ENCODE peak calls at places on chromosomes 6 and 20, in five cellular contexts. T, V, M, U and E are unnamed samples. For H3K9me3, the result is how much of the 10 kb centered on the place peaks cover.

GRCh38 chr6:35739645-35740517 is 3.0 kb downstream of the ARMC12 start:
- DNase-seq in U (no peak), V (no peak), M (no peak), T (no peak), E (no peak)

GRCh38 chr20:1686151-1686748 is 28.7 kb upstream of the SIRPG start:
- DNase-seq in U (no peak), T (no peak), V (no peak), M (no peak), E (peak)

GRCh38 chr20:58127731-58128130 is 100.7 kb downstream of the ANKRD60 start:
- DNase-seq in T (no peak), V (peak), U (peak), M (no peak), E (no peak)

GRCh38 chr20:61529354-61529753 is 277.3 kb downstream of the CDH4 start:
- DNase-seq in M (no peak), T (no peak), U (no peak), V (no peak), E (no peak)

GRCh38 chr20:10668677-10669368 is 5.0 kb downstream of the JAG1 start:
- DNase-seq in V (no peak), U (no peak), M (no peak), T (no peak), E (peak)

GRCh38 chr20:38260378-38261053 is at the start of gene KIAA1755:
- DNase-seq in T (no peak), M (no peak), U (no peak), V (no peak), E (peak)

GRCh38 chr6:113187671-113188070 is 669.5 kb upstream of the MARCKS start:
- DNase-seq in U (peak), V (no peak), T (no peak), M (no peak), E (no peak)

GRCh38 chr6:2986722-2987196 is 12.9 kb upstream of the NQO2 start:
- DNase-seq in T (peak), U (peak), V (peak), M (no peak), E (peak)

GRCh38 chr6:83442752-83443151 is 11.9 kb upstream of the ME1 start:
- DNase-seq in T (peak), U (no peak), M (no peak), V (no peak), E (no peak)

GRCh38 chr20:38586181-38586525 is 5.2 kb downstream of the ADIG start:
- DNase-seq in T (no peak), M (no peak), V (no peak), U (no peak), E (no peak)

GRCh38 chr6:85390105-85390728 is 59.7 kb upstream of the NT5E start:
- DNase-seq in T (no peak), M (no peak), U (no peak), V (no peak), E (no peak)

GRCh38 chr20:16571333-16571732 is 1.9 kb downstream of the KIF16B start:
- DNase-seq in T (no peak), U (no peak), V (no peak), M (no peak), E (no peak)

GRCh38 chr6:25413506-25413905 is 134.3 kb downstream of the CARMIL1 start:
- DNase-seq in V (no peak), M (no peak), T (no peak), U (no peak), E (peak)

GRCh38 chr6:152305672-152306071 is 331.5 kb downstream of the SYNE1 start:
- DNase-seq in U (peak), V (no peak), M (no peak), T (peak), E (no peak)

GRCh38 chr20:10217517-10218410 is 866 bp upstream of the SNAP25 start:
- DNase-seq in U (peak), V (no peak), T (peak), M (no peak), E (peak)

GRCh38 chr6:117976030-117976651 is 69.1 kb downstream of the SLC35F1 start:
- DNase-seq in V (peak), U (peak), M (peak), T (peak), E (no peak)

GRCh38 chr6:42428326-42429041 is 23.2 kb downstream of the TRERF1 start:
- DNase-seq in U (peak), T (no peak), V (no peak), M (no peak), E (no peak)

GRCh38 chr6:100344321-100344720 is 120.4 kb downstream of the SIM1 start:
- DNase-seq in V (no peak), T (no peak), M (no peak), U (no peak), E (no peak)

GRCh38 chr6:100339574-100340255 is 125.0 kb downstream of the SIM1 start:
- DNase-seq in U (no peak), V (no peak), T (no peak), M (no peak), E (no peak)

GRCh38 chr6:100343678-100344077 is 121.0 kb downstream of the SIM1 start:
- DNase-seq in V (no peak), M (no peak), T (peak), U (peak), E (no peak)

GRCh38 chr6:100344761-100345160 is 120.0 kb downstream of the SIM1 start:
- DNase-seq in T (peak), M (no peak), U (peak), V (peak), E (no peak)

GRCh38 chr6:100342830-100343229 is 121.9 kb downstream of the SIM1 start:
- DNase-seq in V (no peak), M (no peak), T (peak), U (no peak), E (no peak)
- H3K9me3 ChIP-seq in V (under half), M (under half), T (under half), U (under half), E (under half)

GRCh38 chr6:33716379-33716778 is 4.9 kb upstream of the UQCC2 start:
- DNase-seq in V (no peak), T (no peak), U (no peak), M (no peak), E (no peak)
- H3K4me2 ChIP-seq in V (no peak), T (no peak), U (no peak), M (no peak), E (no peak)

DNA sequence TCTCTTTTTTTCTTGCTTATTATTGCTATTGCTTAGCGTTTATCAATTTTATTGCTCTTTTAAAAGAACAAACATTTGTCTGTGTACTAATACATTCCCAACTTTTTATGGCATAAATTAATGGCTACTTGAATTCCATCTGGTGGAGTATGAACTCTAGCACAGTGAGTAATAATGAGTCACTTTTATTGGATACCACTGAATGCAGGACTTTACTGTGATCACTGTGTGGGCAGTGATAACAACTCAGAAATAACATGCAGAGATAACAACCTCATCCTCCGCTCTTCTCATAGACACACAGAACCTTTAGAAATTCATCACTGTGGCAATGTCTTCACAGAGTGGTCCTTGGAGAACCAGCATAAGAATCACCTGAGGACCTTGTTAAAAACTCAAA is 174.9 kb upstream of the PRND start:
- DNase-seq in U (peak), T (peak), V (peak), M (no peak), E (no peak)
- H3K27ac ChIP-seq in U (no peak), T (no peak), V (peak), M (no peak), E (peak)

DNA sequence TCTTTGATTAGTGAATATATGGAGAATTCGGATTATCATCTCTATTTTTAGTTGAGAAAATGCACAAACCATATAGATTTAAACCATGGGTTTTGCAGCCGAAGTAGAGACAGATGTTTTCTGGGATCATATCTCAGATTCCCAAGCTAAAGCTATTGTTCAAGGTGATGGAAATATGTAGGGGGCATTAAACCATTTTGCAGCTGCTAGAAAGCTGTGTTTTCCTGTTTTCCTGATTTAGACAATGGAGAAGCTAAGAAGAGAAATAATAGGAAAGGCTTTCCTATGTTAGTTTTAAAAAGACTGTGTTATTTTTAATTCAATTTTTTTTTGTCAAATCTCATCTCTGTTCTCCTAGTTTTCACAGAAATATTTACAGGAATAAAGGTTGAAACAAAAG is 6.2 kb downstream of the CD93 start:
- DNase-seq in T (no peak), M (no peak), U (no peak), V (no peak), E (no peak)
- H3K9me3 ChIP-seq in T (under half), M (under half), U (under half), V (under half), E (under half)

GRCh38 chr20:48283470-48284110 is 498.3 kb upstream of the SULF2 start:
- DNase-seq in M (no peak), V (peak), T (no peak), U (peak), E (peak)
- H3K4me2 ChIP-seq in M (no peak), V (peak), T (no peak), U (no peak), E (peak)

GRCh38 chr6:79375635-79376425 is 141.3 kb upstream of the HMGN3 start:
- DNase-seq in V (no peak), U (no peak), T (no peak), M (no peak), E (no peak)
- H3K27ac ChIP-seq in V (peak), U (no peak), T (no peak), M (no peak), E (no peak)

GRCh38 chr6:22332216-22332615 is 35.4 kb upstream of the PRL start:
- DNase-seq in T (no peak), U (no peak), M (no peak), V (no peak), E (no peak)

GRCh38 chr6:22330941-22331340 is 34.1 kb upstream of the PRL start:
- DNase-seq in M (no peak), U (no peak), V (no peak), T (no peak), E (no peak)

GRCh38 chr6:22333802-22334201 is 37.0 kb upstream of the PRL start:
- DNase-seq in M (no peak), U (no peak), T (no peak), V (no peak), E (no peak)

GRCh38 chr6:22334778-22335177 is 37.9 kb upstream of the PRL start:
- DNase-seq in U (no peak), M (no peak), T (no peak), V (no peak), E (no peak)

GRCh38 chr6:22332726-22333125 is 35.9 kb upstream of the PRL start:
- DNase-seq in V (peak), M (no peak), T (no peak), U (no peak), E (no peak)
- H3K9me3 ChIP-seq in V (under half), M (under half), T (under half), U (under half), E (under half)

DNA sequence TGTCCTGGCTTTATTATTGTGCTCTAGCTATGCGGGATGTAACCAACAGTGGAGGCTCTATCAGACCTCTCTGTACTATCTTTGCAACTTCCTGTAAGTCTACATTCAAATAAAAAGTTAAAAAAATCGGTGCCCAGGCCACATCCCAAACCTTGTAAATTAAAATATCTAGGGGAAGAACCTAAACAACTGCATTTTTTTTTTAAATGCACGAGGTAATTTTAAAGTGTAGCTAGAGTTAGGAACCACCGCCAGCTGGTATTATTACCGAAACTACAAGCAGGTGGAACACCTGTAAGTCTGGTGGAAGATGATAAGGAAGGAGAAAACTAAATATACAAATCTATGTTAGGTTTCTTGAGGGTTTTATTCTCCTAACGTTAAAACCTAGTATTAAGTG is 34.5 kb upstream of the ID4 start:
- DNase-seq in U (no peak), M (peak), T (no peak), V (no peak), E (peak)
- H3K4me2 ChIP-seq in U (no peak), M (peak), T (no peak), V (peak), E (no peak)